ENCODE peak calls at places on chromosome 21, in eight cellular contexts. L, J, Q, A, T, F, S and R are unnamed samples. For H3K4me1, the result is how much of the 10 kb centered on the place peaks cover.

GRCh38 chr21:41602511-41602910 is 94.6 kb upstream of the TMPRSS2 start:
- DNase-seq in S (no peak), A (no peak), F (no peak), L (no peak), Q (no peak), J (no peak), T (no peak), R (no peak)

GRCh38 chr21:41555053-41555452 is 47.1 kb upstream of the TMPRSS2 start:
- DNase-seq in F (no peak), Q (no peak), S (no peak), J (no peak), A (no peak), T (no peak), L (no peak), R (no peak)

GRCh38 chr21:45388611-45389296 is 16.2 kb upstream of the COL18A1 start:
- DNase-seq in Q (no peak), J (no peak), F (peak), S (peak), T (no peak), L (no peak), A (no peak), R (peak)

GRCh38 chr21:43861716-43862115 is 3.3 kb upstream of the AGPAT3 start:
- DNase-seq in T (no peak), J (peak), A (no peak), L (no peak), F (no peak), S (no peak), Q (no peak), R (no peak)

GRCh38 chr21:46424621-46425020 is 34.1 kb upstream of the DIP2A start:
- DNase-seq in L (no peak), A (no peak), S (no peak), F (no peak), T (no peak), J (no peak), Q (no peak), R (no peak)

GRCh38 chr21:43754948-43755781 is 20.9 kb downstream of the CSTB start:
- DNase-seq in L (no peak), T (no peak), S (no peak), A (no peak), F (peak), J (no peak), Q (no peak), R (no peak)

GRCh38 chr21:45542667-45543370 is 579 bp upstream of the SLC19A1 start:
- DNase-seq in Q (no peak), L (no peak), S (peak), T (no peak), F (peak), J (no peak), A (no peak), R (peak)

GRCh38 chr21:42363331-42363730 is 3.0 kb downstream of the TFF1 start:
- DNase-seq in F (no peak), S (no peak), J (no peak), T (peak), L (peak), A (no peak), Q (no peak), R (no peak)

GRCh38 chr21:27393726-27394125 is 426.8 kb upstream of the ADAMTS5 start:
- DNase-seq in F (no peak), J (no peak), T (no peak), A (no peak), L (peak), S (no peak), Q (no peak), R (no peak)

GRCh38 chr21:42311816-42312625 is 3.2 kb downstream of the TFF3 start:
- DNase-seq in S (no peak), A (no peak), L (no peak), T (no peak), Q (no peak), J (no peak), F (peak), R (peak)

GRCh38 chr21:43916691-43917514 is 51.9 kb downstream of the AGPAT3 start:
- DNase-seq in L (no peak), T (no peak), A (peak), S (no peak), J (no peak), F (peak), Q (no peak), R (no peak)

GRCh38 chr21:44005071-44005470 is 7.0 kb upstream of the TRAPPC10 start:
- DNase-seq in T (no peak), A (no peak), F (no peak), Q (no peak), L (no peak), J (no peak), S (no peak), R (no peak)

GRCh38 chr21:46023126-46023985 is 41.8 kb downstream of the COL6A1 start:
- DNase-seq in L (no peak), F (no peak), T (no peak), A (no peak), Q (no peak), S (no peak), J (no peak), R (peak)

GRCh38 chr21:42677339-42678117 is 24.1 kb downstream of the PDE9A start:
- DNase-seq in F (peak), S (no peak), T (no peak), L (peak), J (peak), A (no peak), Q (peak), R (no peak)

GRCh38 chr21:21064353-21064752 is 66.1 kb downstream of the NCAM2 start:
- DNase-seq in F (no peak), Q (no peak), L (no peak), S (no peak), A (no peak), T (no peak), J (no peak), R (no peak)

DNA sequence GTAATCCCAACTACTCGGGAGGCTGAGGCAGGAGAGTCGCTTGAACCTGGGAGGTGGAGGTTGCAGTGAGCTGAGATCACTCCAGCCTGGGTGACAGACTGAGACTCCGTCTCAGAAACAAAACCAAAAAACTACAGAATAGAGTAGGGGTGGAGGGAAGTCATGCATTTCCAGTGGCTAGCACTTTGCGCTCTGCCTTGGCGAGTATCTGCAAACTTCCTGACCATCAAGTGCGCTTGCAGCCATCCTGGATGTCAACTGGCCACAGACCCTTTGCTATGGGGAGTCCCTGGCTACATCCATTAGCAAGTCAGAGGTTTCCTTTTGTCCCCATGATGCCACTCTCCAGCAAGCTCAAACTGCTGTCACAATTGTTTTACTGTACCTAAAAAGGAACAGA is 42.3 kb downstream of the VPS26C start:
- DNase-seq in Q (no peak), F (no peak), L (no peak), S (no peak), A (no peak), T (no peak), J (no peak), R (no peak)
- H3K27ac ChIP-seq in Q (no peak), F (no peak), L (no peak), S (no peak), A (no peak), T (no peak), J (no peak), R (no peak)

DNA sequence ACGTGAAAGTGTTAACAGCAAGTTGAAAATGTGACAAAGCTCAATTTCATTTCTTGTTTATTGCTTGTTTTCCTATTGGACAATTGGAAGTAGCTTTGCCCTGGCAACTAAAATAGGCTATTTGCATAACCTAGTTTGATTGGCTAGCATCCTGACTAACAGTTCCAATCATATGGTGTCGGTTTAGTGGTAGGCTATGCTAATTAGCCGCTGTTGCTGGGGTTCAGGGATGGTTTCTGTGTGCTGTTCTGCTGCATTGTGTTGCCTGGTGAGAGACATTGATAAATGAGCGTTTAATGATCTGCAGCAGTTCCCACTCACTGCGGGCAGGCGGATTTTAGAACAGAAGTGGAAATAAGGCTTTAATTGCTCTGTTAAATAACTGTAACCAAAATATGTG is 68.5 kb downstream of the DYRK1A start:
- DNase-seq in L (peak), J (no peak), F (peak), T (peak), Q (peak), S (peak), A (peak), R (peak)
- H3K4me3 ChIP-seq in L (no peak), J (no peak), F (no peak), T (no peak), Q (peak), S (peak), A (no peak), R (no peak)

DNA sequence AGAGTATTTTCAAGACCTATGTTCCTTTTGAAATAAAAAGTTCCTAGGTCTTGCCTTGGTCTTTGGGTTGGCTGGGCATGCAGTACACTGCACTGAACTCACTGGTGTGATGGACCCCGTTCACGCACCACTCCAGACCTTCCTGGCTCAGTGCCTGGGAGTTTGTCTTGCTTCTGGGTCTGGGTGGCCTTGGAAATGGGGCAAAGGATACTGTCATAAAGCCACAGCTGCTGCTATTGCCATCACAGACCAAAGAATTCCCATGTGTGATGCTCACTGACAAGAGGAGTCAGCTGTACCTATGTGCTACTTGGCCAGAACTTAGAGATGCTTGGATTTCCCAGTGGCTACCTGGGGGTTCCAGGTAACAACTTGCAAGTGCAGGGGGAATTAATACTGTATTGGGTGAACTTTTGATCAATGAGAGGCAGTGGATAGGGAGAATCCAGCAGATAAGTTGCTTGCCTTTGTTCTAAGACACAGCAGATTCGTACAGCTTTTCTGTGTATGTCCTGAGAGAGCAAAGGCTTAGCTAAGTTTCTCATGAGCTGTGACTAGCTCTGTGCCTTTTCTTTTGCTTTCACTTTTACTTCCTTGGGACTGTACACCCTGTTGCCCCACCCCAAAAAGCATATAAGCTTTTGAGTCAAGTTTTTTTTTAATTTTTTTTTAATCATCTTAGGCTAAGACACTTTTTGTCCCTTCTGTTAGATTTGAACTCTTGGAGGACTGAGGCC is 115.3 kb downstream of the RUNX1 start:
- DNase-seq in Q (no peak), F (no peak), T (no peak), S (no peak), L (no peak), A (no peak), J (no peak), R (no peak)
- H3K4me1 ChIP-seq in Q (under half), F (under half), T (under half), S (under half), L (under half), A (under half), J (under half), R (under half)

DNA sequence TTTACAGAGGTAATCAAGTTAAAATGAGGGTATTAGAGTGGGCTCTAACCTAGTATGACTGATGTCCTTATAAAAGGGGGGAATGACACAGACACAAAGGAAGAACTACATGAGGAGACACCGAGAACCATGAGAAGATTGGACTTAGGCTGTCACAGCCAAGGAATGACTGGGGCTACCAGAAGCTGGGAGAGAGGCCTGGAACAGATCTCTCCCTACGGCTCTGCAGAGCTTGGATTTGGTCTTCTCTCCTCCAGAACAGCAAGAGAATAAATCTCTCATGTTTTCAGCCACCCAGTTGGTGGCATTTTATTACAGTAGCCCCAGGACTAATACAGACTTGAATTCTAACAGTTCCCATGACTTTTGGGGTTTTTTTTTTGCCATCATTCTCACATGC is 110.8 kb downstream of the PSMG1 start:
- DNase-seq in Q (no peak), T (no peak), F (no peak), A (no peak), L (no peak), S (no peak), J (no peak), R (no peak)
- H3K27ac ChIP-seq in Q (no peak), T (no peak), F (no peak), A (no peak), L (no peak), S (peak), J (no peak), R (no peak)

GRCh38 chr21:14959343-14959742 is 105.5 kb downstream of the NRIP1 start:
- DNase-seq in T (no peak), F (no peak), J (no peak), S (no peak), Q (no peak), L (no peak), A (no peak), R (no peak)

GRCh38 chr21:14952916-14953315 is 111.9 kb downstream of the NRIP1 start:
- DNase-seq in J (no peak), Q (no peak), L (peak), S (no peak), F (no peak), T (peak), A (no peak), R (no peak)

GRCh38 chr21:14955936-14956520 is 108.8 kb downstream of the NRIP1 start:
- DNase-seq in L (peak), Q (no peak), A (no peak), J (no peak), S (no peak), F (no peak), T (no peak), R (no peak)

GRCh38 chr21:14957836-14958235 is 107.0 kb downstream of the NRIP1 start:
- DNase-seq in T (no peak), F (no peak), S (no peak), Q (no peak), J (no peak), A (no peak), L (peak), R (no peak)

GRCh38 chr21:14956826-14957225 is 108.0 kb downstream of the NRIP1 start:
- DNase-seq in F (no peak), T (no peak), J (no peak), S (no peak), A (no peak), Q (no peak), L (peak), R (no peak)
- H3K4me3 ChIP-seq in F (no peak), T (no peak), J (no peak), S (no peak), A (no peak), Q (no peak), L (no peak), R (no peak)

DNA sequence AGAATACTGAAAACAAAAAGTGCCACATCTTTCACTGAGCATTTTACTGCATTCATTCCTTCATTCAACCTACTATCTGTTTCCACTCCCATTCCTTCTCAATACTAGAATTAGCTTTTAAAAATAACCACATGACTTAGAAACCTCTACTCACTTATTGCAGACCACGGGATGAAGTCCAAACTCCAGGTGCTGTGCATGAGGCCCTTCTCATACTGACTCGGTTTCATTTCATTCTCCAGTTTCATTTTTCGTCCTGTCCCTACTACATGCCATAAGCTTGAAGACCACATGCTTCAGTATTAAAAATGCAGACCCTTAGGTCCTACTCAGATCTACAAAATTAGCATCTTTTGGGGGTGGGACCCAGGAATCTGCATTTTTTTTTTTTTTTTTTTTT is 2.3 kb upstream of the BACH1 start:
- DNase-seq in J (no peak), L (no peak), F (no peak), S (no peak), A (no peak), T (no peak), Q (no peak), R (no peak)
- H3K4me1 ChIP-seq in J (under half), L (under half), F (under half), S (under half), A (under half), T (under half), Q (under half), R (under half)